ENCODE peak calls at places on chromosomes 12 and 14, in six cellular contexts. V is NCI-H345; T is NCI-H146; G is heart left ventricle; Z is stimulated activated CD8-positive, alpha-beta memory T cell treated with anti-CD3 and anti-CD28 coated beads, Interleukin-7, amount 100 ng/mL, for 24 hours; M is NCI-H1092. N is an unnamed sample.

GRCh38 chr14:82060219-82060618 is 526.6 kb upstream of the SEL1L start:
- DNase-seq in M (no peak), Z (no peak), T (no peak), V (no peak), G (no peak), N (no peak)

GRCh38 chr12:591167-591570 is 72.1 kb downstream of the NINJ2 start:
- DNase-seq in T (no peak), M (no peak), V (no peak), Z (no peak), G (peak), N (peak)

GRCh38 chr14:90573385-90574105 is 176.7 kb downstream of the CALM1 start:
- DNase-seq in G (no peak), M (no peak), T (peak), Z (no peak), V (no peak), N (no peak)

GRCh38 chr12:109714141-109714912 is 702 bp downstream of the FAM222A start:
- DNase-seq in G (peak), V (peak), M (no peak), Z (peak), T (peak), N (peak)

GRCh38 chr14:104692261-104692938 is 3.0 kb downstream of the INF2 start:
- DNase-seq in M (no peak), T (no peak), Z (no peak), G (no peak), V (no peak), N (no peak)

GRCh38 chr12:12425616-12426015 is 68.7 kb downstream of the BORCS5 start:
- DNase-seq in V (no peak), G (no peak), T (no peak), Z (no peak), M (no peak), N (no peak)

GRCh38 chr14:105141486-105142281 is 26.9 kb downstream of the JAG2 start:
- DNase-seq in G (peak), V (no peak), M (no peak), T (no peak), Z (no peak), N (no peak)

GRCh38 chr12:63958876-63959275 is 114.4 kb downstream of the SRGAP1 start:
- DNase-seq in M (no peak), V (no peak), G (no peak), T (peak), Z (no peak), N (peak)

GRCh38 chr12:46154221-46154975 is 114.4 kb downstream of the SLC38A1 start:
- DNase-seq in V (no peak), T (no peak), Z (no peak), G (no peak), M (no peak), N (peak)

GRCh38 chr12:120466560-120467315 is 2.8 kb downstream of the SRSF9 start:
- DNase-seq in Z (no peak), V (peak), G (peak), M (no peak), T (peak), N (peak)

GRCh38 chr14:95840094-95840493 is 36.5 kb upstream of the TUNAR start:
- DNase-seq in M (no peak), V (no peak), T (no peak), Z (no peak), G (no peak), N (no peak)

GRCh38 chr12:42213954-42214426 is 24.1 kb downstream of the YAF2 start:
- DNase-seq in M (no peak), Z (no peak), T (peak), V (no peak), G (peak), N (peak)

GRCh38 chr12:70317781-70318180 is 48.3 kb upstream of the KCNMB4 start:
- DNase-seq in V (no peak), G (no peak), M (no peak), T (no peak), Z (no peak), N (no peak)

GRCh38 chr14:89672636-89673279 is 255.7 kb upstream of the FOXN3 start:
- DNase-seq in V (no peak), T (no peak), Z (no peak), M (no peak), G (peak), N (peak)

GRCh38 chr12:46452061-46452615 is 79.6 kb upstream of the SLC38A2 start:
- DNase-seq in V (no peak), G (no peak), M (no peak), T (no peak), Z (no peak), N (no peak)

GRCh38 chr12:71804505-71804904 is 35.1 kb upstream of the TBC1D15 start:
- DNase-seq in M (no peak), G (no peak), Z (no peak), T (no peak), V (no peak), N (peak)

GRCh38 chr12:124513297-124513867 is 54.0 kb downstream of the NCOR2 start:
- DNase-seq in T (no peak), G (no peak), Z (no peak), M (no peak), V (no peak), N (no peak)

GRCh38 chr14:78358631-78359030 is 188.5 kb downstream of the NRXN3 start:
- DNase-seq in M (no peak), T (no peak), G (no peak), V (no peak), Z (no peak), N (no peak)

GRCh38 chr12:11134300-11134699 is at the start of gene TAS2R30:
- DNase-seq in T (no peak), Z (no peak), G (no peak), M (no peak), V (no peak), N (peak)

GRCh38 chr12:57751788-57752667 is at the start of gene CDK4:
- DNase-seq in M (peak), T (peak), Z (peak), V (peak), G (peak), N (peak)

GRCh38 chr12:108852674-108853073 is 4.7 kb downstream of the SSH1 start:
- DNase-seq in T (no peak), Z (no peak), V (no peak), M (no peak), G (no peak), N (no peak)

GRCh38 chr14:70189678-70190077 is 927 bp upstream of the SLC8A3 start:
- DNase-seq in V (no peak), Z (no peak), M (no peak), G (no peak), T (no peak), N (peak)

GRCh38 chr12:127459166-127459565 is 807.8 kb upstream of the TMEM132C start:
- DNase-seq in V (no peak), T (no peak), G (no peak), Z (no peak), M (no peak), N (no peak)

GRCh38 chr12:53096089-53096741 is 1.3 kb upstream of the IGFBP6 start:
- DNase-seq in M (no peak), Z (no peak), V (no peak), T (no peak), G (peak), N (no peak)

GRCh38 chr12:114945351-114945750 is 261.4 kb upstream of the TBX3 start:
- DNase-seq in G (no peak), T (no peak), V (no peak), M (no peak), Z (no peak), N (no peak)

GRCh38 chr12:2075558-2076195 is 22.9 kb downstream of the CACNA1C start:
- DNase-seq in G (peak), Z (no peak), T (no peak), M (no peak), V (no peak), N (no peak)

GRCh38 chr14:104655128-104655848 is 34.1 kb upstream of the INF2 start:
- DNase-seq in M (no peak), V (no peak), G (no peak), T (no peak), Z (no peak), N (no peak)

GRCh38 chr12:2351129-2351528 is 298.3 kb downstream of the CACNA1C start:
- DNase-seq in G (no peak), Z (no peak), V (no peak), M (no peak), T (no peak), N (no peak)

N was measured in NCI-H69.